ENCODE peak calls at places on chromosomes 13 and 19, in six cellular contexts. T, R, P, F, D and N are unnamed samples.
A peak's percentile ranks its signal among the peaks of the same experiment; 100 is the strongest.

GRCh38 chr13:46211116-46211515 is 612 bp upstream of the LRRC63 start:
- DNase-seq in F (no peak), D (peak; percentile 22), R (peak; percentile 1), P (no peak), T (no peak), N (peak; percentile 71)

GRCh38 chr19:1126984-1127760 is 23.4 kb downstream of the GPX4 start:
- DNase-seq in P (no peak), R (no peak), T (no peak), D (no peak), F (no peak), N (no peak)

GRCh38 chr13:75384881-75385707 is 96.9 kb downstream of the TBC1D4 start:
- DNase-seq in D (no peak), R (no peak), P (no peak), F (no peak), T (no peak), N (no peak)

GRCh38 chr19:2785244-2786000 is at the start of gene THOP1:
- DNase-seq in R (peak; percentile 100), F (peak; percentile 98), P (peak; percentile 100), T (peak; percentile 99), D (peak; percentile 97), N (peak; percentile 99)

GRCh38 chr13:49502954-49503353 is 7.2 kb downstream of the PHF11 start:
- DNase-seq in P (peak; percentile 36), R (no peak), F (no peak), D (no peak), T (peak; percentile 46), N (no peak)

GRCh38 chr19:1396019-1396767 is 5.1 kb downstream of the GAMT start:
- DNase-seq in P (no peak), D (no peak), F (no peak), R (no peak), T (no peak), N (no peak)

GRCh38 chr13:57820924-57821323 is 189.4 kb downstream of the PCDH17 start:
- DNase-seq in F (no peak), R (no peak), D (no peak), P (no peak), T (no peak), N (no peak)

GRCh38 chr13:45356966-45357689 is 16.1 kb upstream of the TPT1 start:
- DNase-seq in R (no peak), P (no peak), T (no peak), D (no peak), F (no peak), N (no peak)

GRCh38 chr19:51566489-51567100 is 4.5 kb upstream of the ZNF175 start:
- DNase-seq in R (no peak), T (no peak), F (no peak), D (no peak), P (no peak), N (no peak)

GRCh38 chr13:72004975-72005374 is 138.0 kb upstream of the DACH1 start:
- DNase-seq in T (no peak), R (peak; percentile 56), F (no peak), P (no peak), D (no peak), N (no peak)

GRCh38 chr13:35448465-35448864 is 28.0 kb downstream of the MAB21L1 start:
- DNase-seq in F (no peak), R (no peak), D (no peak), P (no peak), T (no peak), N (no peak)

GRCh38 chr19:23802290-23802689 is 43.6 kb upstream of the ZNF681 start:
- DNase-seq in R (no peak), F (no peak), P (no peak), D (no peak), T (no peak), N (no peak)

GRCh38 chr13:76012091-76012721 is 376.1 kb downstream of the LMO7 start:
- DNase-seq in P (no peak), R (peak; percentile 61), T (no peak), F (no peak), D (no peak), N (no peak)

GRCh38 chr19:6811906-6812305 is 39.4 kb downstream of the VAV1 start:
- DNase-seq in P (no peak), R (peak; percentile 66), T (no peak), F (no peak), D (no peak), N (no peak)

GRCh38 chr13:64278493-64278892 is 2862.8 kb upstream of the PCDH20 start:
- DNase-seq in F (no peak), R (peak; percentile 71), T (no peak), D (no peak), P (no peak), N (no peak)

GRCh38 chr19:9797871-9798270 is 21.0 kb downstream of the FBXL12 start:
- DNase-seq in R (no peak), P (no peak), F (no peak), D (no peak), T (no peak), N (no peak)

GRCh38 chr19:9793051-9793591 is 24.6 kb upstream of the ZNF846 start:
- DNase-seq in T (peak; percentile 59), P (peak; percentile 65), D (no peak), R (peak; percentile 69), F (no peak), N (no peak)

GRCh38 chr19:9799162-9799561 is 19.7 kb downstream of the FBXL12 start:
- DNase-seq in R (no peak), D (no peak), T (no peak), F (no peak), P (no peak), N (no peak)

GRCh38 chr19:9792191-9793050 is 23.9 kb upstream of the ZNF846 start:
- DNase-seq in F (peak; percentile 92), R (peak; percentile 98), D (peak; percentile 89), T (peak; percentile 98), P (peak; percentile 95), N (peak; percentile 93)

DNA sequence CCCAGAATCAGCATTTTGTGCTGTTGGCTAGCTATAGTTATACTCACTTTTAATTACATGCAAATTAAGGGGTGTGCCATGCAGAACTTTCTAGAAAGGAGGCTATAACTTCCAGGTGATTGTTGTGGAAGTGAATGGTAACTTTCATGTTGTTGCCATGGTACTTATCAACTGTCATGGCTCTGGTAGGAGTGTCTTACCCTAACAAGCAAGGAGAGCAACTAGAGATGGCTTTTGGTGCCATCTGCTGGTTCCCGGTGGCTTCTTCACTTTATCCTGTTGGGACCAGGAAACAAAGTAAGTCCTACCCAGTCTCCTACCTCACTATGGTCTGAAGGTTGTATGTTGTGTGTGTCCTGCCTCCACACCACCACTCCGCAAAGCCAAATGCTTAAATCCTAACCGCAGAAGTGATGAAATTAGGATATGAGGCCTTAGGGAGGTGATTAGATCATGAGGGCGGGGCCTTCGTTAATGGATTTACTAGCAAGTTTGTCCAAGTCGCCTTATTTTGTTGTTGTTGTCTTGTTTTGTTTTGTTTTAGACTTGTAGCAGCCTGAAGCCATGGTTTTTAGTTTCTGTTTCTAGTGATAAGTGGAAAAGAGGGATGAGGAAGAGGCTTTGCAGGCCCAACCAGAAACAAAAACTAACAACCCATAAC is 22.6 kb downstream of the FBXL12 start:
- DNase-seq in R (peak; percentile 92), D (peak; percentile 78), P (peak; percentile 82), T (peak; percentile 87), F (peak; percentile 86), N (peak; percentile 91)
- H3K4me1 ChIP-seq in R (no peaks in the 10 kb centered on the region), D (peaks cover 10% of the 10 kb centered on the region), P (peaks cover 2% of the 10 kb centered on the region), T (peaks cover 8% of the 10 kb centered on the region), F (no peaks in the 10 kb centered on the region), N (no peaks in the 10 kb centered on the region)

GRCh38 chr19:28685802-28686201 is 527.1 kb downstream of the UQCRFS1 start:
- DNase-seq in R (no peak), P (no peak), D (no peak), T (no peak), F (no peak), N (no peak)
- H3K9me3 ChIP-seq in R (no peaks in the 10 kb centered on the region), P (no peaks in the 10 kb centered on the region), D (no peaks in the 10 kb centered on the region), T (no peaks in the 10 kb centered on the region), F (no peaks in the 10 kb centered on the region), N (no peaks in the 10 kb centered on the region)

GRCh38 chr19:40597329-40597838 is 3.8 kb upstream of the LTBP4 start:
- DNase-seq in F (no peak), D (no peak), R (no peak), T (no peak), P (peak; percentile 15), N (no peak)

GRCh38 chr19:40598121-40598917 is 2.9 kb upstream of the LTBP4 start:
- DNase-seq in F (peak; percentile 89), D (peak; percentile 66), P (peak; percentile 85), R (peak; percentile 94), T (peak; percentile 88), N (peak; percentile 55)

GRCh38 chr19:40599331-40600085 is 1.7 kb upstream of the LTBP4 start:
- DNase-seq in P (no peak), D (no peak), F (no peak), R (no peak), T (peak; percentile 45), N (no peak)

GRCh38 chr19:40600086-40600917 is 867 bp upstream of the LTBP4 start:
- DNase-seq in T (peak; percentile 58), R (no peak), F (no peak), D (no peak), P (peak; percentile 70), N (no peak)

DNA sequence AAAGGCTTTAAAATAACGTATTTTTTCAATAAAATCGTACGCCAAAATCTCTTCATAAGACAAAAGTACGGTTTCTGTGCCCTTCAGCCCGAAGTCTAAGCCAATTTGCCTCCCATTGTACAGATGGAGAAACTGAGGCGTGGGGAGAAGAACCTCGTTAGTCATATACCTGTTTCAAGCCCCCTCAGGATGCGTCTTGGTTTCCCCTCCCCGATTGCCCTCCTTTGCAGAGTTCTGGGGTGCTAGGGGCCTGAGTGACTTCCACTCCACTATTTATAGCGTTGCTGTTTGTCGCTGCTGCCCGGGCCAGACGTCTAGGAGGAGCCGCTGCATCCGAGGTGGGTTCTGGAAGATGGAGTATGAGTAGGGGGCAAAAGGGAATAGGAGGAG is 2.3 kb upstream of the LTBP4 start:
- DNase-seq in D (no peak), T (no peak), P (peak; percentile 25), R (no peak), F (no peak), N (no peak)
- H3K27me3 ChIP-seq in D (peaks cover 41% of the 10 kb centered on the region), T (no peaks in the 10 kb centered on the region), P (peaks cover 28% of the 10 kb centered on the region), R (peaks cover 18% of the 10 kb centered on the region), F (no peaks in the 10 kb centered on the region), N (peaks cover 25% of the 10 kb centered on the region)

GRCh38 chr19:15280915-15281683 is 48.9 kb upstream of the EPHX3 start:
- DNase-seq in P (peak; percentile 90), D (no peak), T (peak; percentile 86), F (peak; percentile 77), R (peak; percentile 94), N (no peak)
- H3K4me1 ChIP-seq in P (peaks cover 96% of the 10 kb centered on the region), D (peaks cover 51% of the 10 kb centered on the region), T (peaks cover 96% of the 10 kb centered on the region), F (peaks cover 67% of the 10 kb centered on the region), R (peaks cover 70% of the 10 kb centered on the region), N (peaks cover 80% of the 10 kb centered on the region)

GRCh38 chr19:14718522-14719113 is 28.8 kb downstream of the ZNF333 start:
- DNase-seq in R (no peak), F (no peak), P (no peak), D (no peak), T (no peak), N (no peak)

GRCh38 chr19:14719162-14719561 is 29.3 kb downstream of the ZNF333 start:
- DNase-seq in P (no peak), F (no peak), D (no peak), T (no peak), R (no peak), N (no peak)

GRCh38 chr19:14722127-14722526 is 32.3 kb downstream of the ZNF333 start:
- DNase-seq in D (no peak), R (no peak), F (no peak), P (no peak), T (no peak), N (no peak)
- H3K9me3 ChIP-seq in D (peaks cover 37% of the 10 kb centered on the region), R (peaks cover 88% of the 10 kb centered on the region), F (peaks cover 43% of the 10 kb centered on the region), P (peaks cover 12% of the 10 kb centered on the region), T (peaks cover 90% of the 10 kb centered on the region), N (no peaks in the 10 kb centered on the region)